ENCODE peak calls at places on chromosomes 11 and 22, in four cellular contexts. R is testis, I is uterus, G is stomach. O is an unnamed sample.
A peak's percentile ranks its signal among the peaks of the same experiment; 100 is the strongest.

GRCh38 chr22:38782402-38783094 is 11.4 kb downstream of the DNAL4 start:
- DNase-seq in R (no peak), I (no peak), G (no peak), O (no peak)

GRCh38 chr11:42593426-42593825 is 718.4 kb upstream of the API5 start:
- DNase-seq in R (no peak), I (no peak), G (no peak), O (no peak)

GRCh38 chr11:8624698-8625097 is 30.7 kb upstream of the STK33 start:
- DNase-seq in R (no peak), I (no peak), G (no peak), O (no peak)

GRCh38 chr11:64278576-64279190 is 5.8 kb downstream of the BAD start:
- DNase-seq in R (no peak), I (no peak), G (no peak), O (no peak)

GRCh38 chr22:40276877-40277823 is 69.2 kb upstream of the ADSL start:
- DNase-seq in R (peak; percentile 41), I (no peak), G (no peak), O (no peak)

GRCh38 chr22:25109878-25110595 is 89.6 kb upstream of the CRYBB3 start:
- DNase-seq in R (no peak), I (no peak), G (peak; percentile 72), O (no peak)

GRCh38 chr22:21865041-21865440 is 2.4 kb downstream of the MAPK1 start:
- DNase-seq in R (peak; percentile 77), I (peak; percentile 43), G (peak; percentile 35), O (peak; percentile 25)

GRCh38 chr11:12123177-12123576 is 12.8 kb downstream of the MICAL2 start:
- DNase-seq in R (no peak), I (no peak), G (no peak), O (no peak)

GRCh38 chr22:29427176-29427760 is 11.1 kb upstream of the RFPL1 start:
- DNase-seq in R (no peak), I (no peak), G (no peak), O (no peak)

GRCh38 chr11:113884361-113884836 is 9.0 kb upstream of the USP28 start:
- DNase-seq in R (no peak), I (no peak), G (no peak), O (peak; percentile 47)

GRCh38 chr11:80414766-80415165 is 973.9 kb upstream of the TENM4 start:
- DNase-seq in R (no peak), I (no peak), G (no peak), O (no peak)

DNA sequence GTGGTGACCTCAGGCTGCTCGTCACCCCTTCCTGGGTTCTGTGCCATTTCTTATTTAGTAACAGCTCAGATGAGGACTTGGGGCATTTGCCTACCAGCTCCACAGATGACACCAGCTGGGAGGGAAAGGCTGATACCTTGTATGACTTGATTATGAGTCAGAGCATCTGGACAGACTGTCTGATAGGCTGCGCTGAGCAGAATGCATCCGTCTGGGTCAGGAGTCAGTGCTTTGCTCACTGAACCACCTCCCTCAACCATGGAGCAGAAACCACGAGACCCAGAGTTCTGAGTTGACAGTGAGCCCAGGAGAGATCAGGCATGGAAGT is 6.8 kb downstream of the ST14 start:
- DNase-seq in R (no peak), I (no peak), G (peak; percentile 49), O (peak; percentile 84)
- H3K4me1 ChIP-seq in R (no peaks in the 10 kb centered on the region), I (no peaks in the 10 kb centered on the region), G (peaks cover 36% of the 10 kb centered on the region), O (peaks cover 31% of the 10 kb centered on the region)

DNA sequence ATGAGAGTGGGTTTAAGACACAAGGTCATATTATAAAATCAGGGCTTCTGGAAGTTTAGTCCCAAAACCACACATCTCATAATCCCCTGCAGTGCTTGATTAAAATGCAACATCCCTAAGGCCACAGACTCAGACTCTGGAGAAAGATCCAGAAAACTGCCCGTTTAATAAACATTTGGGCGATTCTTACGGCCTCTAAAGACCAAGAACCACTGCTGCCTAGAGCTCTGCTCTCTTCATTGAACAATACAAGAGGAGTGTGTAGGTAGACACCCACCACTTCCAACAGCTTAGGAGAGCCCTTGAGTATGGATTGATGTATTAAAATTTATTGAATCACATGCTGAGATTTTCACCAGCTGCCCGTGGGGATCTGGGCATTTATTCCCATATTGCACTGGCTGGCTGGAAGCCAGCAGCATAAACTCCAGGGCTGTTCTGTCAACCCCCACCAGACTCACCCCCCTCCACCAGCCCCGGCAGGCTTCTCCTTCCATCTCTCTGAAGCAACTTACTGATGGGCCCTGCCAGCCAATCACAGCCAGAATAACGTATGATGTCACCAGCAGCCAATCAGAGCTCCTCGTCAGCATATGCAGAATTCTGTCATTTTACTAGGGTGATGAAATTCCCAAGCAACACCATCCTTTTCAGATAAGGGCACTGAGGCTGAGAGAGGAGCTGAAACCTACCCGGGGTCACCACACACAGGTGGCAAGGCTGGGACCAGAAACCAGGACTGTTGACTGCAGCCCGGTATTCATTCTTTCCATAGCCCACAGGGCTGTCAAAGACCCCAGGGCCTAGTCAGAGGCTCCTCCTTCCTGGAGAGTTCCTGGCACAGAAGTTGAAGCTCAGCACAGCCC is 749 bp upstream of the BEST1 start:
- DNase-seq in R (peak; percentile 95), I (peak; percentile 89), G (no peak), O (peak; percentile 42)
- TF ChIP-seq POLR2A in R (no peak), I (peak; percentile 30), G (no peak), O (no peak)

DNA sequence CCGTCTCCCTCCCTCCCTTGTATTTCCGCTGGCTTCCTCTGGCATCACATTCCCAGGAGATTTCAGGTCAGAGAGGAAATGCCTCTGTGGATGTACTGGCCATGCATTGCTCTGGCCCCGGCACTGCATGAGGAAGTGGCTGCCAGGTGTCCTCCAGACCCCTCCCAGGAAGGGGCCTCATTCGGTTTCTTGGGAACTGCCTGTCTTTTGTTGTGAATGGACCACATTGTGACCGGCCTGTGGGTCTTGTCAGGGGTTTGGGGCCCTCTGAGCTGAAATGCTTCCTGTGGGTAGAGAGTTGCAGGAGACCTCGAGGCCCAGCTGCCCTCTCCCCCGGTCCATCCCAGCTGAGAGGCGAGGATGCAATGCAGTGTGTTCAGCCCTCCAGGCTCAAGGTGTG is 18.8 kb upstream of the ST3GAL4 start:
- DNase-seq in R (no peak), I (no peak), G (no peak), O (no peak)
- H3K27ac ChIP-seq in R (no peak overlapping the region), I (no peak overlapping the region), G (no peak overlapping the region), O (no peak overlapping the region)

DNA sequence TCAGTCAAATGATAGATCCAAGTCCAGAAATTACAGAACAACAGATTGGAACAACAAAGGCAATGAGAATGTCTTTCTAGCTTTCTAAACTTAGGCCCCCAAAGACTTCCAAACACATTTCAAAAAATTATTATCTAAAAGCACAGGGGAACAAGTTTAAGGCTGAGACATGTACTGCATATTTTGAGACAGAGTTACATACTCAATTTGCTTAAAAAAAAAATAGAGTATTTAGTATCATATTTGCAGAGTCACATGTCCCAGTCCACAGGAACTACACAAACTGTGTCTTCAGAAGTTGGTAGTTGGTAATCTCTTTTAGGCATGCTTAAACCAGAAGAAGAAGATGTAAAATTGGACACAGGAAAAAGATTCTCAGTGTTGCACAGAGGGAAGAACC is 127.2 kb downstream of the MAML2 start:
- DNase-seq in R (no peak), I (no peak), G (no peak), O (no peak)
- H3K4me1 ChIP-seq in R (peaks cover 26% of the 10 kb centered on the region), I (peaks cover 10% of the 10 kb centered on the region), G (peaks cover 32% of the 10 kb centered on the region), O (peaks cover 45% of the 10 kb centered on the region)

GRCh38 chr11:111912535-111912934 is at the start of gene HSPB2:
- DNase-seq in R (no peak), I (peak; percentile 54), G (no peak), O (peak; percentile 34)

GRCh38 chr11:111911563-111912401 is at the start of gene CRYAB:
- DNase-seq in R (peak; percentile 84), I (peak; percentile 86), G (peak; percentile 39), O (peak; percentile 100)

GRCh38 chr11:111913031-111913861 is 712 bp downstream of the HSPB2 start:
- DNase-seq in R (no peak), I (peak; percentile 52), G (no peak), O (no peak)

GRCh38 chr11:111916768-111917167 is 1.9 kb upstream of the C11orf52 start:
- DNase-seq in R (no peak), I (no peak), G (no peak), O (peak; percentile 75)

GRCh38 chr11:111913997-111914396 is 1.5 kb downstream of the HSPB2 start:
- DNase-seq in R (peak; percentile 61), I (peak; percentile 75), G (no peak), O (peak; percentile 74)
- TF ChIP-seq POLR2A in R (no peak), I (peak; percentile 41), G (no peak), O (no peak)

GRCh38 chr11:19772480-19772879 is 59.8 kb downstream of the NAV2 start:
- DNase-seq in R (no peak), I (no peak), G (no peak), O (no peak)
- H3K27ac ChIP-seq in R (no peak overlapping the region), I (no peak overlapping the region), G (no peak overlapping the region), O (no peak overlapping the region)

DNA sequence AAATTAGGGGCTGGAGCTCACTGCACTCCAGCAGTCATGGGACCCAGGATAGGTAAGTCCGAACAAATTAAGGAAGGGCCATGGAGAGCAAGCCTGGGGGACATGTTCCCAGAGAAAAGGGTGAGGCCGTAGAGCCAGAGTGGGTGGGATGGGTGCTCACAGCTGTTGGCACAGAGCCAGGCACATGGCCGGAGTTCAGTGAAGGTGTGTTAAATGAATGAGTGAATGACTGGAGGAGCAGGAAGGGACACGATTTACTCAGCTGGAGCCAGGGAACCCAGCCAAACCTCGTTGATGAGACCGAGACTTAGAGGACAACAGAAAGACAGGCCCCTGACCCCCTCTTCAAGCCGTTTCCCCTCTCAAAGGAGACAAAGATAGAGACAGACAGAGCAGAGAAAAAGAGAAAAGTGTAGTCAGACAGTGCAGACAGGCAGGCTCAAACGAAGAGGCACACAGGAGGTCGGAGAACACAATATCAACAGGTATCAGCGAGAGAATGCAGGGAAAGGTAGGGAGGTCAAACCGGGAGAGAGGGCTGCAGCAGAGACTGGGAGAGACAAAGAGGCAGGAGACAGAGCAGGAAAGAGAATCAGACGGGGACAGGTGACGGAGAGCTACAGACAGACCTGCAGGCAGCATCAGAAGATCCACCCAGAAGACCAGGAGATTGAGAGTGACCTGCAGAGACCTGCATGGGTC is 590 bp downstream of the SLCO2B1 start:
- DNase-seq in R (no peak), I (no peak), G (no peak), O (no peak)
- H3K4me1 ChIP-seq in R (peaks cover 23% of the 10 kb centered on the region), I (no peaks in the 10 kb centered on the region), G (peaks cover 14% of the 10 kb centered on the region), O (no peaks in the 10 kb centered on the region)

DNA sequence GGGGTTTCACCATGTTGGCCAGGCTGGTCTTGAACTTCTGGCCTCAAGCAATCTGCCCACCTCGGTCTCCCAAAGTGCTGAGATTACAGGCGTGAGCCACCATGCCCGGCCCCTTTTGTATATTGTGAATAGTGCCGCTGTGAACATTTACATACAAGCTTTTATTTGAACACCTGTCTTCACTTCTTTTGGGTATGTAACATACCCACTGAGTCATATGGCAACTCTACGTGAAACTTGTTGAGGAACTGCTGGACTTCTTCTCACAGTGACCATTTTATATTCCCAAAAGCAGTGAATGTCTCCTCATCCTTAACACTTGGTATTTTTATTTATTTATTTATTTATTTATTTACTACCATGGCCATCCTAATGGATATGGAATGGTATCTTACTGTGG is 3.9 kb upstream of the SCT start:
- DNase-seq in R (no peak), I (no peak), G (no peak), O (no peak)
- TF ChIP-seq POLR2A in R (no peak), I (no peak), G (no peak), O (no peak)

O was measured in thyroid gland.